ENCODE peak calls at places on chromosome 14, in four cellular contexts. One of them, this sample, is unnamed.

GRCh38 chr14:76067536-76067935 is 82.0 kb downstream of the IFT43 start:
- DNase-seq in heart left ventricle: no peak
- DNase-seq in NB4: no peak
- DNase-seq in body of pancreas: no peak
- DNase-seq in this sample: no peak

GRCh38 chr14:64720190-64720589 is 16.0 kb downstream of the PLEKHG3 start:
- DNase-seq in NB4: peak
- DNase-seq in heart left ventricle: no peak
- DNase-seq in body of pancreas: peak
- DNase-seq in this sample: no peak

GRCh38 chr14:25048170-25049126 is 1.5 kb downstream of the STXBP6 start:
- DNase-seq in body of pancreas: peak
- DNase-seq in heart left ventricle: peak
- DNase-seq in NB4: no peak
- DNase-seq in this sample: peak

GRCh38 chr14:76687611-76688372 is 73.5 kb upstream of the VASH1 start:
- DNase-seq in NB4: no peak
- DNase-seq in body of pancreas: peak
- DNase-seq in heart left ventricle: no peak
- DNase-seq in this sample: no peak

GRCh38 chr14:53927171-53927570 is 29.5 kb downstream of the BMP4 start:
- DNase-seq in heart left ventricle: no peak
- DNase-seq in body of pancreas: no peak
- DNase-seq in NB4: no peak
- DNase-seq in this sample: no peak

GRCh38 chr14:106622200-106622745 is 1095.9 kb downstream of the TMEM121 start:
- DNase-seq in body of pancreas: no peak
- DNase-seq in heart left ventricle: no peak
- DNase-seq in NB4: no peak
- DNase-seq in this sample: no peak

GRCh38 chr14:22871962-22872832 is 657 bp downstream of the LRP10 start:
- DNase-seq in body of pancreas: peak
- DNase-seq in NB4: peak
- DNase-seq in heart left ventricle: peak
- DNase-seq in this sample: peak

GRCh38 chr14:55170526-55170925 is 20.9 kb downstream of the DLGAP5 start:
- DNase-seq in body of pancreas: no peak
- DNase-seq in NB4: no peak
- DNase-seq in heart left ventricle: no peak
- DNase-seq in this sample: no peak

GRCh38 chr14:92495041-92495440 is 18.5 kb upstream of the RIN3 start:
- DNase-seq in body of pancreas: peak
- DNase-seq in heart left ventricle: peak
- DNase-seq in NB4: peak
- DNase-seq in this sample: peak

GRCh38 chr14:43692706-43693105 is 814.4 kb downstream of the FSCB start:
- DNase-seq in NB4: no peak
- DNase-seq in heart left ventricle: no peak
- DNase-seq in body of pancreas: no peak
- DNase-seq in this sample: no peak

GRCh38 chr14:35341454-35342159 is 49.4 kb downstream of the PSMA6 start:
- DNase-seq in heart left ventricle: peak
- DNase-seq in NB4: peak
- DNase-seq in body of pancreas: peak
- DNase-seq in this sample: peak
- TF ChIP-seq POLR2A in heart left ventricle: peak
- TF ChIP-seq POLR2A in NB4: no peak
- TF ChIP-seq POLR2A in body of pancreas: peak
- TF ChIP-seq POLR2A in this sample: peak

GRCh38 chr14:103520657-103521437 is 1.8 kb downstream of the CKB start:
- DNase-seq in NB4: peak
- DNase-seq in body of pancreas: peak
- DNase-seq in heart left ventricle: peak
- DNase-seq in this sample: peak
- TF ChIP-seq POLR2A in NB4: no peak
- TF ChIP-seq POLR2A in body of pancreas: peak
- TF ChIP-seq POLR2A in heart left ventricle: no peak
- TF ChIP-seq POLR2A in this sample: peak

GRCh38 chr14:20412876-20413784 is at the start of gene TEP1:
- DNase-seq in heart left ventricle: peak
- DNase-seq in NB4: peak
- DNase-seq in body of pancreas: peak
- DNase-seq in this sample: peak
- TF ChIP-seq POLR2A in heart left ventricle: peak
- TF ChIP-seq POLR2A in NB4: peak
- TF ChIP-seq POLR2A in body of pancreas: peak
- TF ChIP-seq POLR2A in this sample: peak

DNA sequence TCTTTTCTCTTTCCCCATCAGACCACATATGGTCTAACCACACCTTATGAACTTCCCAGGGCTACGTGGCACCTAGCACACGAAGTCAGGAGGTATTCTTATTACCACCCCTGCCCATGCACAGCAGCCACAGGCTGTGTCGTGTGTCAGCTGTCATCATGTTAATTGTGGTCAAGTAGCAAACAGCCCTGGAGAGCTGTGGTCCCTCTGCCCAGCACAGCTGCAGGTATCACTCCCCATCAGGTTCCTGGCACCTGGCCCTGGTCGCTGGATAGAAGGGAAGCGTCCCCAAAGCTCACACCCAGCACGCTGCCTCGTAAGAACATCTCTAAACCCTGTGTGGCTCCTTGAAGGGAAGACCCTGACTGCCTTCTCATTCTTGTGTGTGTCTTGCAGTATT is 45.4 kb downstream of the CLMN start:
- DNase-seq in body of pancreas: no peak
- DNase-seq in heart left ventricle: peak
- DNase-seq in NB4: no peak
- DNase-seq in this sample: no peak
- TF ChIP-seq POLR2A in body of pancreas: no peak
- TF ChIP-seq POLR2A in heart left ventricle: no peak
- TF ChIP-seq POLR2A in NB4: no peak
- TF ChIP-seq POLR2A in this sample: no peak

This sample was measured in adrenal gland.